ENCODE peak calls at places on chromosomes 7 and 10, in eight cellular contexts. R, E, B, J, Y, K, G and F are unnamed samples.

GRCh38 chr10:102395677-102396197 is at the start of gene NFKB2:
- DNase-seq in R (no peak), E (no peak), B (no peak), J (no peak), Y (peak), K (no peak), G (no peak), F (peak)

GRCh38 chr7:66052447-66052846 is 23.2 kb upstream of the ASL start:
- DNase-seq in R (no peak), E (no peak), B (no peak), J (no peak), Y (no peak), K (no peak), G (no peak), F (no peak)

GRCh38 chr10:113529575-113529974 is 23.3 kb upstream of the HABP2 start:
- DNase-seq in R (no peak), E (no peak), B (no peak), J (no peak), Y (no peak), K (no peak), G (no peak), F (no peak)

GRCh38 chr7:142496545-142496991 is 238.7 kb upstream of the PRSS58 start:
- DNase-seq in R (no peak), E (peak), B (peak), J (no peak), Y (no peak), K (peak), G (no peak), F (peak)

GRCh38 chr10:31134303-31134928 is 102.8 kb upstream of the ZNF438 start:
- DNase-seq in R (no peak), E (peak), B (peak), J (no peak), Y (peak), K (no peak), G (peak), F (peak)

GRCh38 chr10:65611592-65611991 is 1314.2 kb upstream of the LRRTM3 start:
- DNase-seq in R (no peak), E (no peak), B (no peak), J (no peak), Y (no peak), K (no peak), G (no peak), F (peak)

GRCh38 chr10:24449334-24449740 is 240.4 kb downstream of the KIAA1217 start:
- DNase-seq in R (no peak), E (no peak), B (no peak), J (no peak), Y (no peak), K (no peak), G (peak), F (peak)

GRCh38 chr10:82691211-82691610 is 816.2 kb downstream of the NRG3 start:
- DNase-seq in R (no peak), E (no peak), B (no peak), J (no peak), Y (no peak), K (no peak), G (no peak), F (no peak)

GRCh38 chr10:116721991-116722392 is 20.4 kb downstream of the HSPA12A start:
- DNase-seq in R (no peak), E (no peak), B (no peak), J (no peak), Y (no peak), K (no peak), G (peak), F (peak)

GRCh38 chr10:74900297-74900696 is 73.9 kb downstream of the KAT6B start:
- DNase-seq in R (no peak), E (no peak), B (no peak), J (no peak), Y (no peak), K (no peak), G (no peak), F (no peak)

GRCh38 chr10:132698761-132699391 is 87.1 kb downstream of the NKX6-2 start:
- DNase-seq in R (no peak), E (no peak), B (no peak), J (peak), Y (no peak), K (no peak), G (no peak), F (no peak)

GRCh38 chr7:157204134-157204533 is 65.4 kb downstream of the UBE3C start:
- DNase-seq in R (no peak), E (no peak), B (no peak), J (no peak), Y (no peak), K (no peak), G (no peak), F (no peak)

GRCh38 chr10:14385591-14386201 is 55.0 kb upstream of the FRMD4A start:
- DNase-seq in R (no peak), E (no peak), B (no peak), J (no peak), Y (no peak), K (no peak), G (no peak), F (peak)
- TF ChIP-seq CTCF in R (no peak), E (peak), B (peak), J (no peak), Y (no peak), K (no peak), G (peak), F (peak)

DNA sequence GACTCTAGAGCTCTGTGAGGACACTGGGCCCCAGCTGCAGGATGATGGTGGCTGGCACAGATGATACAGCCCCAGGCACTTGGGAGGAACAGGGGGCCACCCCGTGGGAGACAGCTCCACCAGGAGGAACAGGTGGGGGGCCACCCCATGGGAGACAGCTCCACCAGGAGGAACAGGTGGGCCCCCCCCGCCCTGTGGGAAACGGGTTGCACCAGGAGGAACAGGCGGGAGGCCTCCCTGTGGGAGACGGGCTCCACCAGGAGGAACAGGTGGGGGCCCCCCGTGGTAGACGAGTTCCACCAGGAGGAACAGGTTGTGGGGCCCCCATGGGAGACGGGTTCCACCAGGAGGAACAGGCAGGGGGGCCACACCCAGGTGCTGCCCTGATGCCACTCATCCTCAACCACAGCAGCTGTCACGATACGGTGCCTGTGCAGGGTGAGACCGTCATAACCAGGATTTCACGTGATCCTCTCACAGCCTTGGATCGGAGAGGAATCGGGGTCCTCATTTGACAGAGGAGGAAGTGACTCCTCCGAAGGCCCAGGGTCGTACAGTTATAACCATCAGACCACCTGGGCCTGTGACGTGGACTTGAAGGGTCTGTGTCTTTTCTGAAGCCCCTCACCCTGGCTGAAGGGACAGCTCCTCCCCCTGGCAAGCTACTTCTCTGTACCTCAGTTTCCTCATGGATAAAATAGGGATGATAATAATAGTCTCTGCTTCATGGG is 49.2 kb upstream of the NANOS1 start:
- DNase-seq in R (no peak), E (no peak), B (no peak), J (no peak), Y (no peak), K (no peak), G (no peak), F (no peak)
- H3K4me3 ChIP-seq in R (no peak), E (no peak), B (no peak), J (no peak), Y (no peak), K (no peak), G (no peak), F (no peak)

DNA sequence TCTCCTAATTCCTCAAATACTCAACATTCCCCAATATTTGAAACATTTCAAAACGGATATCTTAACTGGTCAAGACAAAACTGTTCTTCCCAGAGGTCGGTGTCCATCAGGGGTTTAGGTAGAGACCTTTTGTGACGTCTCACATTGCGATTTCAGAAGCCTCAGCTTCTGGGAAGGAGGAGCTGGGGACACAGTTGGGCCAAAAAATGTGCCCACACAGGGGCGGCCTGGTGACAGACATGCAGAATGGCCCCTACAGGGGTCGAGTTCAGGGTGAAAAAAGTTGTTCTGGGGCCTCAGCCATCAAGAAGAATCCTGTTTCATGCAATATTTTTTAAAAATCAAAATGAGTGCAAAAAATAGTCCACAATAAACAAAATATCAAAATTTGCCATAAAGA is 108.7 kb upstream of the PFKP start:
- DNase-seq in R (no peak), E (no peak), B (no peak), J (no peak), Y (no peak), K (no peak), G (no peak), F (no peak)
- TF ChIP-seq CTCF in R (no peak), E (no peak), B (no peak), J (no peak), Y (no peak), K (no peak), G (no peak), F (no peak)

DNA sequence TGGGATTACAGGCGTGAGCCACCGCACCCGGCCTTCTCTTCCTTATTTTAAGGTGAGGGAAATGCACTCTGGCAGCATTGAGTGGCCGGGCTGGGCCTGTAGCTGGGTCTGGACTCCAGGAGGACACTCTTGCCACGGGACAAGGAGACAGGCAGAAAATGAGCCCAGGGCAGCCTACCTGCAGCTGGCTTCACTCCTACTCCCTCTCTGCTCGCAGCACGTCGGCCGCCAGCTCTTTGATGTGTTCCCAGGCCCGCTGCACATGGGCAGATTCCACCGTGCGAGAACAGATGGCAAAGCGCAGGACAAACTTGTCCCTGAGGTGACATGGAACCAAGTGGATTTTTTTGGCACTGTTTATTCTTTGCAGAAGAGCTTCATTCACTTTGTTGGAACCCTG is 12.9 kb upstream of the FIGNL1 start:
- DNase-seq in R (no peak), E (no peak), B (no peak), J (no peak), Y (no peak), K (no peak), G (no peak), F (no peak)
- H3K4me3 ChIP-seq in R (no peak), E (no peak), B (no peak), J (no peak), Y (no peak), K (no peak), G (no peak), F (no peak)

GRCh38 chr10:124639206-124639605 is 105.0 kb downstream of the FAM53B start:
- DNase-seq in R (no peak), E (no peak), B (no peak), J (no peak), Y (no peak), K (no peak), G (no peak), F (no peak)

GRCh38 chr10:124639646-124640045 is 104.5 kb downstream of the FAM53B start:
- DNase-seq in R (no peak), E (no peak), B (no peak), J (no peak), Y (no peak), K (no peak), G (no peak), F (no peak)

GRCh38 chr10:124637091-124637700 is 107.0 kb downstream of the FAM53B start:
- DNase-seq in R (no peak), E (no peak), B (no peak), J (no peak), Y (no peak), K (no peak), G (no peak), F (no peak)

GRCh38 chr10:124637746-124638145 is 106.4 kb downstream of the FAM53B start:
- DNase-seq in R (no peak), E (no peak), B (no peak), J (no peak), Y (no peak), K (no peak), G (no peak), F (no peak)

GRCh38 chr10:124636271-124636993 is 107.7 kb downstream of the FAM53B start:
- DNase-seq in R (no peak), E (no peak), B (no peak), J (no peak), Y (no peak), K (no peak), G (no peak), F (no peak)
- TF ChIP-seq CTCF in R (no peak), E (no peak), B (no peak), J (no peak), Y (no peak), K (no peak), G (no peak), F (no peak)

GRCh38 chr10:12367272-12367671 is 17.9 kb downstream of the CAMK1D start:
- DNase-seq in R (no peak), E (no peak), B (no peak), J (no peak), Y (no peak), K (no peak), G (no peak), F (no peak)
- H3K4me3 ChIP-seq in R (no peak), E (no peak), B (no peak), J (no peak), Y (no peak), K (no peak), G (no peak), F (no peak)

GRCh38 chr10:124217906-124218769 is 124.7 kb upstream of the CHST15 start:
- DNase-seq in R (no peak), E (peak), B (no peak), J (no peak), Y (no peak), K (peak), G (no peak), F (no peak)
- TF ChIP-seq CTCF in R (no peak), E (no peak), B (no peak), J (no peak), Y (no peak), K (no peak), G (no peak), F (peak)

GRCh38 chr10:70980687-70981086 is 92.3 kb upstream of the PCBD1 start:
- DNase-seq in R (no peak), E (no peak), B (no peak), J (no peak), Y (no peak), K (no peak), G (no peak), F (no peak)
- H3K4me3 ChIP-seq in R (no peak), E (no peak), B (no peak), J (no peak), Y (no peak), K (no peak), G (no peak), F (no peak)

DNA sequence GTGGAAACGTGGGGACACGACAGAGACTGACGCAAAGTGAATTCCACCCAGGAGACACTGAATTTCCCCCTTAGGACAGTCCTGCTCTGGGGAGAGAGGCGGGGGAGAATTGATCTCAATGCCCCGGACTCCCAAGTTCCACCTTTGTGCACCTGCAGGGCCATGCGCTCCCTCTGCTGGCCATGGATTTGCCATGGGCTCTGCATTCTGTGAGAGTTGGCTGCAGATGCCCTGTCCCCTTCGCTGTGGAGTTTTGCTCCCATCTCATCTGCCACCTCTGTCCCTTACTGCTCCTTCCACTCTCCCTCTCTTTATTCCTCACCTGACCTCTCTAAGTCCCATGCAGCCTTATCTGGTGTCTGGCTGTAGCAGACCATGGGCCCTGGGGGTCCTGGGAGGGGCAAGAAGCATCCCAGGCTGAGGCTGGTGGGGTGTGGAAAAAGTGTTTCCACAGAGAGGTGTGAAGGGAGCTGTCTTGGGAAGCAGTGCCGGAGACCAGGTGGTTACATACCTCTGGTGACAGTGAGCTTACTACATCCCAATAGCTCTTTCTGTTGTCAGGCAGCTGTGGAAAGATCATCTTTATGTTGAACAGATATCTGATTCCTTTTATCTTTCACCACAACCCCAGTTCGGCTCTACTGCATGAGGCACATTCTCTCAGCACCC is 14.3 kb downstream of the GHRHR start:
- DNase-seq in R (no peak), E (peak), B (no peak), J (no peak), Y (peak), K (peak), G (no peak), F (peak)
- TF ChIP-seq CTCF in R (no peak), E (peak), B (peak), J (peak), Y (no peak), K (peak), G (peak), F (peak)

GRCh38 chr7:107469836-107470416 is at the start of gene GPR22:
- DNase-seq in R (no peak), E (no peak), B (no peak), J (no peak), Y (no peak), K (no peak), G (no peak), F (no peak)

GRCh38 chr7:107471292-107472070 is 1.6 kb downstream of the GPR22 start:
- DNase-seq in R (no peak), E (no peak), B (no peak), J (no peak), Y (no peak), K (no peak), G (no peak), F (peak)

GRCh38 chr7:107472116-107472515 is 2.3 kb downstream of the GPR22 start:
- DNase-seq in R (no peak), E (no peak), B (no peak), J (no peak), Y (no peak), K (no peak), G (no peak), F (peak)

GRCh38 chr7:107479303-107479702 is 9.4 kb downstream of the GPR22 start:
- DNase-seq in R (no peak), E (no peak), B (no peak), J (no peak), Y (no peak), K (no peak), G (no peak), F (no peak)

GRCh38 chr7:107473975-107474598 is 4.2 kb downstream of the GPR22 start:
- DNase-seq in R (no peak), E (no peak), B (no peak), J (no peak), Y (no peak), K (no peak), G (no peak), F (no peak)
- H3K4me3 ChIP-seq in R (no peak), E (no peak), B (no peak), J (no peak), Y (no peak), K (no peak), G (no peak), F (no peak)